ENCODE peak calls at places on chromosomes 3 and 15, in seven cellular contexts. O is mucosa of descending colon; G is GM20000; U is CD8-positive, alpha-beta T cell; E is heart left ventricle; F is heart right ventricle; K is HepG2. Y is an unnamed sample.
A peak's percentile ranks its signal among the peaks of the same experiment; 100 is the strongest.

GRCh38 chr3:184352897-184353545 is 8.4 kb downstream of the CLCN2 start:
- DNase-seq in O (no peak), G (no peak), U (no peak), E (no peak), F (no peak), K (no peak), Y (no peak)

GRCh38 chr3:158936530-158937113 is 134.8 kb downstream of the MFSD1 start:
- DNase-seq in O (no peak), G (no peak), U (no peak), E (no peak), F (no peak), K (no peak), Y (no peak)

GRCh38 chr15:85406916-85407315 is 26.5 kb downstream of the AKAP13 start:
- DNase-seq in O (no peak), G (no peak), U (no peak), E (no peak), F (no peak), K (no peak), Y (no peak)

GRCh38 chr15:62549345-62549970 is 384.4 kb upstream of the C2CD4B start:
- DNase-seq in O (peak; percentile 66), G (peak; percentile 23), U (no peak), E (no peak), F (no peak), K (peak; percentile 40), Y (no peak)

GRCh38 chr15:74132681-74133070 is 2.3 kb downstream of the ISLR2 start:
- DNase-seq in O (no peak), G (no peak), U (no peak), E (no peak), F (peak; percentile 12), K (no peak), Y (no peak)

GRCh38 chr15:35243758-35244157 is 158.7 kb upstream of the NANOGP8 start:
- DNase-seq in O (no peak), G (no peak), U (no peak), E (no peak), F (no peak), K (no peak), Y (no peak)

GRCh38 chr15:94455297-94455696 is 223.9 kb downstream of the MCTP2 start:
- DNase-seq in O (no peak), G (no peak), U (no peak), E (no peak), F (no peak), K (no peak), Y (no peak)

GRCh38 chr3:196498297-196498696 is 5.3 kb downstream of the RNF168 start:
- DNase-seq in O (no peak), G (no peak), U (no peak), E (no peak), F (no peak), K (no peak), Y (no peak)

GRCh38 chr15:28107111-28107893 is 8.2 kb upstream of the OCA2 start:
- DNase-seq in O (no peak), G (peak; percentile 58), U (no peak), E (no peak), F (no peak), K (no peak), Y (peak; percentile 35)

GRCh38 chr15:78808550-78808949 is 2.7 kb downstream of the ADAMTS7 start:
- DNase-seq in O (peak; percentile 19), G (peak; percentile 74), U (no peak), E (peak; percentile 59), F (no peak), K (peak; percentile 39), Y (no peak)

GRCh38 chr15:41501191-41501917 is 7.7 kb downstream of the ITPKA start:
- DNase-seq in O (no peak), G (peak; percentile 71), U (no peak), E (no peak), F (no peak), K (no peak), Y (no peak)

GRCh38 chr15:52527898-52528464 is 699 bp downstream of the MYO5A start:
- DNase-seq in O (peak; percentile 27), G (peak; percentile 56), U (peak; percentile 48), E (no peak), F (no peak), K (no peak), Y (no peak)

GRCh38 chr3:154137036-154137435 is 15.8 kb downstream of the ARHGEF26 start:
- DNase-seq in O (no peak), G (no peak), U (no peak), E (no peak), F (no peak), K (no peak), Y (no peak)

GRCh38 chr3:125129512-125129962 is 73.7 kb upstream of the HEG1 start:
- DNase-seq in O (peak; percentile 61), G (no peak), U (no peak), E (peak; percentile 23), F (no peak), K (peak; percentile 59), Y (no peak)

GRCh38 chr15:29822100-29822684 is at the start of gene TJP1:
- DNase-seq in O (peak; percentile 81), G (peak; percentile 26), U (no peak), E (peak; percentile 86), F (peak; percentile 84), K (peak; percentile 39), Y (no peak)

GRCh38 chr15:29822685-29823459 is 604 bp upstream of the TJP1 start:
- DNase-seq in O (peak; percentile 66), G (peak; percentile 11), U (no peak), E (peak; percentile 68), F (peak; percentile 70), K (peak; percentile 66), Y (no peak)

GRCh38 chr15:29820802-29821160 is 1.5 kb downstream of the TJP1 start:
- DNase-seq in O (no peak), G (no peak), U (no peak), E (no peak), F (no peak), K (no peak), Y (no peak)

GRCh38 chr15:29819979-29820801 is 2.1 kb downstream of the TJP1 start:
- DNase-seq in O (no peak), G (no peak), U (no peak), E (no peak), F (no peak), K (no peak), Y (no peak)

DNA sequence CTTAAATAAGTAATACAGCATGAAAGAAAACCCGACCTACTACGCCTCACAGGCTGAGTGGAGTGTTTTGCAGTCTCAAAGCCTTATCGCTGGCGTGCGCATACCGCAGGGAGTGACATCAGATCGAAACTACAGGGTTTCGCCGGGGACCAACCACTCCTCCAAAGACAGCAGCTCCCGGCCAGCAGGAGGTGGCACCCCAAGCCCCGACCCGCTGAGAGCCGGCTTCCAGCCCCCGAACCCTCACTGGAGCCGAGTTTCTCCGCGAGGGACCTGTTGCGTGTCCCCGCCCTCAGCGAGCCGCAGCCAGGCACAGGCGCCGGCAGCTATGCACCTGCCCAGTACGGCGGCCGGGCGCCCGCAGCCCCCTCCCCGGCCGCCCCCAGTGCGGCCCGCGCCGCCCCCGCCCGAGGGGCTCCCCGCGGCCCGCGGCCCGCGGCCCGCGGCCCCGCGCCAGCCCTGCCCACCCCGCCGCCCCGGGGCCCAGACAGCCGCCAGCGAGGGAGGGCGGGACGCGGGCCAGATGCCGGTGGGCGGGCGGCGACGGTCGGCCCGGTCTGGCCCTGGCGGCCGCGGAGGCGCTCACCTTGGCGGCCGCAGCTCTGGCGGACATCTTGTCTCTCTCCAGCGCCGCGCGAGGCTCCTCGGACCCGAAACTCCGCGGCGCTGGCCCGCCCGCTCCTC is 710 bp downstream of the TJP1 start:
- DNase-seq in O (peak; percentile 80), G (peak; percentile 62), U (peak; percentile 29), E (peak; percentile 83), F (peak; percentile 69), K (peak; percentile 74), Y (no peak)
- TF ChIP-seq CTCF in O (no peak), G (no peak), U (no peak), E (no peak), F (peak; percentile 51), K (peak; percentile 15), Y (no peak)

GRCh38 chr3:23189183-23189582 is 13.9 kb upstream of the UBE2E2 start:
- DNase-seq in O (no peak), G (no peak), U (no peak), E (no peak), F (no peak), K (no peak), Y (no peak)

GRCh38 chr3:23183114-23183513 is 20.0 kb upstream of the UBE2E2 start:
- DNase-seq in O (no peak), G (no peak), U (no peak), E (no peak), F (no peak), K (no peak), Y (no peak)

DNA sequence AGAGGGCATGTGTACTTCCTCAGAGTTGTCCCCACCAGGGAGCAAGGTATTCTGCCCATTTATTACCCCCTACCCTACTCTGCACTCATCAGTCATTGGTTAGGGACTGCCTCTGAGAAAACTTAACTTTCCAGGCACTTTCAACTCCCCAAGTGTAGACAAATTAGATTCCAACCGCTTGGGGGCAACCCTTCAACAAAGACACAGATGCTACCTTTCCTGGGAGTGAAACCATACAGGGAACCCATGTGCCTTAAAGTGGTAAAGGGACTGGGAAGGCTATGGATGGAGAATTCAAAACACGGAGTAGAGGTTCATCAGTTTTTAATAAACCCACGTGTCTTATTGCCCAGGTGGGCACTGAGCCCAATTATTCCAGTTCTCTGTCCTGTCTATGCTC is 19.4 kb upstream of the UBE2E2 start:
- DNase-seq in O (peak; percentile 67), G (peak; percentile 18), U (no peak), E (peak; percentile 22), F (no peak), K (peak; percentile 43), Y (no peak)
- TF ChIP-seq CTCF in O (no peak), G (no peak), U (no peak), E (peak; percentile 31), F (peak; percentile 59), K (peak; percentile 63), Y (no peak)

DNA sequence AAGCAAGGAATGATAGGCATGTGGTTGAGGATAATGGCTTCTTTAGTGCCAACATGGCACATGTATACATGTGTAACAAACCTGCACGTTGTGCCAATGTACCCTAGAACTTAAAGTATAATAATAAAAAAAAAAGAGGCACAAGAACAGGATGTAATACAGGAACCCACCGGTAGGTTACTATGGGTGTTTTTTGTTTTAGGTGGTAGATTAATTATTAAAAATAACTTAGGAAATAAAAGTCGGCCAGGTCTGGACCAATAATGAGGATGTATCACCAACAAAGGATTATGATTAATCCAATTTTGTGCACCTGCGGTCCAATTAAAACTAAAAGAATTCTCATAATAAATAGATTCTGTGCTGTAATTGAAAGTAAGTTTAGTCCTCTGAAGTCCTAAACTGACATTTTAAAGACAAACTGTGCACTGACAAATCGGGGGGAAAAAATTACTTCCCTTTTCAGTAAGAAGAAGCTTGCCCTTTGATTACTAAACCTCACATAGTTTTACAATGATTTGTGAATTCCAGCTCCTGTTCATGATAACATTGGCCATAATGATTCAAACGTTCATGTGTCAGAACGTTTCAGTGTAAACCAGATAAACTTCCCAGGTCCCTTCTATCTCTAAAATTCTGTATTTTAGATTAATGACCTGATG is 62.2 kb downstream of the CASR start:
- DNase-seq in O (no peak), G (no peak), U (no peak), E (no peak), F (no peak), K (no peak), Y (no peak)
- TF ChIP-seq CTCF in O (no peak), G (no peak), U (peak; percentile 28), E (no peak), F (no peak), K (no peak), Y (peak; percentile 76)

DNA sequence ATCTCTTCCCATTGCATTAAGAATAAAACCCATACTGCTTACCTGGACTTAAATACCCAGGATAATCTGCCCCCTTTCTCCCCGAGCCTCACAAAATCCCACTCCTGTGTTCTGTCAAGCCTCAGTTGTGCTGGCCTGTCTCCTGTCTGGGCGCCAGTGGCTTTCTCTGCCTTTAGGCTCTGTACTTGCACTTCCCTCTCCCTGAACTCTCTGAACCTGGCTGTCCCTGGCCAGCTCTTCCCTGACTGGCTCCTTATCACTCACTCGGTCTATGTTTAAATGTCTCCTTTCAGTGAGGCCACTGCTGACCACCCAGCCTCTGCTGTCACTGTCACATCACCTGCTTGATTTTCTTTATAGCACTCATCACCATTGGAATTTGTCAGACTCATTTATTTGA is 382.7 kb upstream of the PPP2R3A start:
- DNase-seq in O (no peak), G (no peak), U (no peak), E (no peak), F (no peak), K (no peak), Y (no peak)
- TF ChIP-seq CTCF in O (no peak), G (no peak), U (no peak), E (no peak), F (no peak), K (no peak), Y (no peak)